ENCODE peak calls at places on chromosomes 13 and 19, in ten cellular contexts. N is testis, B is AG10803, H is cardiac muscle cell, F is cardiac fibroblast, M is GM13977, V is ovary, X is left ventricle myocardium inferior, O is psoas muscle, T is pancreas. U is an unnamed sample.

GRCh38 chr13:34410653-34411052 is 531.4 kb upstream of the NBEA start:
- DNase-seq in N (no peak), B (peak; percentile 90), H (peak; percentile 51), F (peak; percentile 54), M (no peak), V (no peak), X (no peak), O (no peak), T (no peak), U (no peak)

GRCh38 chr19:49533551-49534488 is 6.0 kb downstream of the RCN3 start:
- DNase-seq in N (peak; percentile 79), B (peak; percentile 34), H (peak; percentile 74), F (peak; percentile 61), M (peak; percentile 83), V (peak; percentile 87), X (peak; percentile 81), O (peak; percentile 84), T (peak; percentile 72), U (peak; percentile 86)

GRCh38 chr13:113917523-113918371 is 53.9 kb upstream of the GAS6 start:
- DNase-seq in N (no peak), B (no peak), H (no peak), F (no peak), M (no peak), V (no peak), X (no peak), O (no peak), T (peak; percentile 11), U (no peak)

GRCh38 chr13:40101708-40102359 is 446.4 kb downstream of the COG6 start:
- DNase-seq in N (no peak), B (no peak), H (no peak), F (no peak), M (peak; percentile 33), V (no peak), X (no peak), O (no peak), T (no peak), U (peak; percentile 28)

GRCh38 chr13:109779876-109780516 is 6.4 kb downstream of the IRS2 start:
- DNase-seq in N (no peak), B (no peak), H (no peak), F (no peak), M (no peak), V (no peak), X (no peak), O (no peak), T (no peak), U (no peak)

GRCh38 chr13:46178821-46179220 is 3.2 kb downstream of the LCP1 start:
- DNase-seq in N (no peak), B (no peak), H (no peak), F (no peak), M (no peak), V (no peak), X (no peak), O (no peak), T (no peak), U (no peak)

GRCh38 chr19:18651738-18652137 is 14.9 kb downstream of the KLHL26 start:
- DNase-seq in N (no peak), B (no peak), H (no peak), F (no peak), M (no peak), V (no peak), X (no peak), O (no peak), T (no peak), U (no peak)

GRCh38 chr13:23871616-23872220 is 17.5 kb downstream of the MIPEP start:
- DNase-seq in N (no peak), B (peak; percentile 60), H (peak; percentile 55), F (peak; percentile 69), M (peak; percentile 37), V (no peak), X (no peak), O (no peak), T (no peak), U (peak; percentile 38)

GRCh38 chr13:104171132-104171531 is 1104.9 kb upstream of the SLC10A2 start:
- DNase-seq in N (no peak), B (no peak), H (no peak), F (no peak), M (no peak), V (no peak), X (no peak), O (no peak), T (no peak), U (no peak)

GRCh38 chr13:23610966-23611486 is 40.8 kb downstream of the TNFRSF19 start:
- DNase-seq in N (no peak), B (no peak), H (peak; percentile 81), F (peak; percentile 78), M (no peak), V (no peak), X (no peak), O (no peak), T (no peak), U (no peak)

DNA sequence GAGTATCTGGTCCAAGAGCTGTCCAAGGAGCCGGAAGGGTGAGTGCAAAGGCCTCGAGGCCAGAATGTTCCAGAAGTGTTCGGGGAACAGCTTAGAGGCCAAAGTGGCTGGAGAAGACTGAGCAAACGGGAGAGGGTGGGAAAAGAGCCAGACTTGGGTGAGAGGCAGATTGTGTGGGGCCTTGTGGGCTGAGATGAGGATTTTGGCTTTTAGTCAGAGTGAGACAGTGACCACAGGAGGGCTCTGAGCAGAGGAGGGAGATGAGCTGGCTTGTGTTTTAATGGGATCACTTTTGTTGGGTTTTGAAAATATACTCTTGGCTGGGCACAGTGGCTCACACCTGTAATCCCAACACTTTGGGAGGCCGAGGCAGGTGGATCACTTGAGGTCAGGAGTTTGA is 5.6 kb downstream of the NANOS2 start:
- DNase-seq in N (no peak), B (no peak), H (no peak), F (no peak), M (no peak), V (no peak), X (no peak), O (no peak), T (no peak), U (no peak)
- TF ChIP-seq CTCF in N (no peak), B (no peak), H (no peak), F (no peak), M (no peak), V (no peak), X (no peak), O (no peak), T (no peak), U (no peak)

GRCh38 chr19:55132453-55133129 is 15.2 kb upstream of the PPP1R12C start:
- DNase-seq in N (no peak), B (no peak), H (no peak), F (no peak), M (no peak), V (no peak), X (no peak), O (no peak), T (no peak), U (no peak)
- TF ChIP-seq CTCF in N (no peak), B (peak; percentile 11), H (peak; percentile 24), F (no peak), M (peak; percentile 53), V (no peak), X (peak; percentile 15), O (no peak), T (no peak), U (no peak)

DNA sequence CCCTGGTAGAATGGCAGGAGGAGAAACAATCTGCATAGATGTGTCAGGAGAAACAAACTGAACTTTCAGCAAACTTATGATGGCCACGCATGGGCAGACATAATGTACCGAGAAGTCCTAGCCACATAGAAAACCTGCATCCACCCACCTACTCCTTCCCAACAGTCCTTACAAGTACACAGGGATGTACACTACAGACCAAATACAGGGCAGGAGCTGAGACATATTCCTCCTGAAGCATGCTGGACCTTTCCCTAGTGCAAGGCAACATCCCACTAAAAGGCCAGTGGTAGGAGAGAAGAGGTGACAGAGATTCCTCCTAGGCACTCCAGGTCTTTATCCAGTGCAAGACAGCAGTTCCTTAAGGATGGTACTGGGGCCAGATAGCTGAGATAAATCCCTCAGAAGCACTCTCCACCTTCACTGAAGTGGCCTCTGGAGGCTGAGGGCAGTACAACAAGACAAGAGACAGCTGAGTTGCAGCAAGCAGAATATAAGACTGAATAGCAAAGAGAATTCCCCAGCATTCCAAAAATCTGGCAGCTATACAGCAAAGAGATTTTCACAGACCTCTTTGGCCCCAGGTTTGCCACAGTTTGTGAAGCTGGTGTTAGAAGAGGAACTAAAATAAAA is 18.3 kb downstream of the VWA8 start:
- DNase-seq in N (no peak), B (peak; percentile 74), H (peak; percentile 70), F (peak; percentile 65), M (no peak), V (no peak), X (no peak), O (no peak), T (no peak), U (no peak)
- TF ChIP-seq CTCF in N (no peak), B (peak; percentile 64), H (peak; percentile 51), F (peak; percentile 48), M (peak; percentile 44), V (no peak), X (peak; percentile 34), O (peak; percentile 47), T (no peak), U (peak; percentile 37)

GRCh38 chr13:41554180-41554579 is 96.8 kb downstream of the RGCC start:
- DNase-seq in N (no peak), B (no peak), H (no peak), F (no peak), M (no peak), V (no peak), X (no peak), O (no peak), T (no peak), U (no peak)

GRCh38 chr13:41552031-41552430 is 94.7 kb downstream of the RGCC start:
- DNase-seq in N (no peak), B (no peak), H (no peak), F (no peak), M (no peak), V (no peak), X (no peak), O (no peak), T (no peak), U (no peak)

GRCh38 chr13:41557719-41558118 is 100.4 kb downstream of the RGCC start:
- DNase-seq in N (no peak), B (no peak), H (no peak), F (no peak), M (no peak), V (no peak), X (no peak), O (no peak), T (no peak), U (no peak)

GRCh38 chr13:41558781-41559560 is 101.6 kb downstream of the RGCC start:
- DNase-seq in N (no peak), B (no peak), H (no peak), F (no peak), M (no peak), V (no peak), X (no peak), O (no peak), T (no peak), U (no peak)

GRCh38 chr13:41554626-41555386 is 97.5 kb downstream of the RGCC start:
- DNase-seq in N (no peak), B (no peak), H (no peak), F (no peak), M (peak; percentile 78), V (no peak), X (no peak), O (no peak), T (no peak), U (peak; percentile 72)
- TF ChIP-seq CTCF in N (no peak), B (no peak), H (no peak), F (no peak), M (peak; percentile 22), V (no peak), X (no peak), O (no peak), T (no peak), U (peak; percentile 5)

DNA sequence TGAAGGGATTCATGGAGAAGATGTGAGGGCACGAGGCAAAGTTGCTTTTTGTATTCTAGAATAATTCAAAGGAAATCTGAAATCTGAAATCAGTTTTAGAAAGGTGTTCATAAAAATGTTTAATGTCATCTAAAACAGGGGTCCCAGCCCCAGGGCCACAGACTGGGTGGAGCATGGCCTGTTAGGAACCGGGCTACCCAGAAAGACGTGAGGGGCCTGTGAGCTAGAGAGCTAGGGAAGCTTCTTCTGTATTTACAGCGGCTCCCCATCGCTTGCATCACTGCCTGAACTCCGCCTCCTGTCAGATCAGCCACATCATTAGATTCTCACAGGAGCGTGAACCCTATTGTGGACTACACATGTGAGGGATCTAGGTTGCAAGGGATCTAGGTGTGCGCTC is 151.2 kb downstream of the USP12 start:
- DNase-seq in N (no peak), B (no peak), H (no peak), F (no peak), M (no peak), V (no peak), X (no peak), O (no peak), T (no peak), U (no peak)
- TF ChIP-seq CTCF in N (no peak), B (no peak), H (no peak), F (no peak), M (no peak), V (no peak), X (no peak), O (no peak), T (no peak), U (no peak)